ENCODE peak calls at places on chromosomes 4 and X, in six cellular contexts. U is right lobe of liver; C is activated CD4-positive, alpha-beta T cell treated with anti-CD3 and anti-CD28 coated beads, Interleukin-2, amount 50 U/mL, for 48 hours; K is anterior cingulate cortex; W is NCI-H1105; E is epithelial cell of esophagus. V is an unnamed sample.

GRCh38 chrX:70062961-70063550 is 799 bp downstream of the OTUD6A start:
- DNase-seq in U (no peak), E (no peak), K (no peak), C (no peak), W (no peak), V (no peak)

GRCh38 chr4:143482753-143483362 is 30.6 kb upstream of the SMARCA5 start:
- DNase-seq in K (no peak), E (peak; percentile 57), U (no peak), C (no peak), W (peak; percentile 13), V (peak; percentile 8)

GRCh38 chrX:101220881-101221280 is 1.3 kb downstream of the DRP2 start:
- DNase-seq in C (no peak), W (no peak), E (no peak), U (no peak), K (no peak), V (no peak)

GRCh38 chr4:38867478-38868054 is at the start of gene FAM114A1:
- DNase-seq in U (peak; percentile 94), W (peak; percentile 24), K (peak; percentile 68), E (peak; percentile 69), C (peak; percentile 45), V (peak; percentile 38)

GRCh38 chrX:136126892-136127406 is 20.4 kb upstream of the FHL1 start:
- DNase-seq in W (no peak), E (no peak), U (no peak), K (no peak), C (no peak), V (no peak)

GRCh38 chr4:25783943-25784342 is 78.8 kb downstream of the SEL1L3 start:
- DNase-seq in K (no peak), E (no peak), W (no peak), C (peak; percentile 12), U (no peak), V (no peak)

GRCh38 chrX:11273544-11273943 is 19.7 kb upstream of the AMELX start:
- DNase-seq in K (no peak), C (no peak), W (no peak), E (peak; percentile 35), U (no peak), V (no peak)

GRCh38 chr4:73653695-73654106 is 33.5 kb upstream of the RASSF6 start:
- DNase-seq in E (peak; percentile 64), U (peak; percentile 59), K (peak; percentile 2), C (no peak), W (peak; percentile 47), V (no peak)

GRCh38 chrX:120308959-120309872 is 2.0 kb downstream of the TMEM255A start:
- DNase-seq in U (peak; percentile 72), W (peak; percentile 59), K (peak; percentile 14), C (peak; percentile 65), E (peak; percentile 77), V (no peak)

GRCh38 chr4:105135746-105136145 is 10.9 kb upstream of the TET2 start:
- DNase-seq in E (no peak), K (no peak), U (no peak), W (no peak), C (no peak), V (no peak)

GRCh38 chr4:181475781-181476180 is 767.4 kb upstream of the TENM3 start:
- DNase-seq in W (no peak), K (no peak), U (no peak), C (no peak), E (no peak), V (no peak)

GRCh38 chrX:68428431-68428830 is 4.9 kb downstream of the OPHN1 start:
- DNase-seq in E (peak; percentile 79), C (no peak), K (no peak), U (no peak), W (no peak), V (no peak)

GRCh38 chr4:30996841-30997240 is 276.7 kb downstream of the PCDH7 start:
- DNase-seq in U (no peak), K (no peak), E (no peak), C (no peak), W (no peak), V (no peak)

GRCh38 chr4:188975271-188975670 is 836.0 kb downstream of the TRIML1 start:
- DNase-seq in E (no peak), K (no peak), C (no peak), W (no peak), U (no peak), V (no peak)

GRCh38 chr4:140094701-140095420 is 59.1 kb downstream of the MAML3 start:
- DNase-seq in K (peak; percentile 31), W (no peak), C (peak; percentile 68), E (peak; percentile 20), U (peak; percentile 58), V (no peak)

GRCh38 chr4:12778191-12778590 is 705.9 kb downstream of the RAB28 start:
- DNase-seq in K (no peak), U (no peak), E (no peak), C (no peak), W (no peak), V (no peak)

GRCh38 chr4:113222431-113222979 is 173.1 kb downstream of the ANK2 start:
- DNase-seq in W (no peak), K (no peak), E (no peak), C (no peak), U (no peak), V (no peak)

GRCh38 chrX:40285876-40286275 is 188.1 kb upstream of the BCOR start:
- DNase-seq in K (no peak), E (no peak), C (no peak), W (no peak), U (no peak), V (no peak)

GRCh38 chr4:66564901-66565648 is 894.8 kb upstream of the EPHA5 start:
- DNase-seq in U (no peak), C (no peak), E (peak; percentile 22), K (no peak), W (no peak), V (no peak)

GRCh38 chr4:70943115-70943514 is 40.9 kb downstream of the MOB1B start:
- DNase-seq in K (no peak), U (no peak), E (no peak), C (no peak), W (no peak), V (no peak)

GRCh38 chr4:55609393-55609821 is 17.4 kb upstream of the PDCL2 start:
- DNase-seq in U (no peak), K (no peak), W (no peak), C (no peak), E (peak; percentile 100), V (no peak)

GRCh38 chr4:1511441-1512041 is 105.3 kb upstream of the NKX1-1 start:
- DNase-seq in C (peak; percentile 53), W (no peak), E (no peak), K (no peak), U (peak; percentile 64), V (no peak)

GRCh38 chrX:111168314-111168713 is 72.3 kb downstream of the PAK3 start:
- DNase-seq in K (no peak), E (peak; percentile 50), W (no peak), U (no peak), C (no peak), V (peak; percentile 19)

GRCh38 chrX:150486011-150486410 is 82.4 kb upstream of the MTM1 start:
- DNase-seq in C (peak; percentile 56), W (peak; percentile 48), K (peak; percentile 10), U (peak; percentile 71), E (peak; percentile 58), V (peak; percentile 22)

GRCh38 chr4:149896428-149896827 is 80.8 kb upstream of the IQCM start:
- DNase-seq in E (peak; percentile 58), U (no peak), W (no peak), K (peak; percentile 0), C (no peak), V (no peak)

GRCh38 chrX:46308106-46308505 is 237.1 kb downstream of the ZNF674 start:
- DNase-seq in W (no peak), E (peak; percentile 47), U (no peak), C (no peak), K (no peak), V (no peak)

GRCh38 chr4:85734446-85734845 is 259.5 kb downstream of the ARHGAP24 start:
- DNase-seq in C (no peak), K (no peak), W (no peak), E (peak; percentile 39), U (no peak), V (no peak)

GRCh38 chrX:119895843-119896326 is at the start of gene AKAP14:
- DNase-seq in C (no peak), E (no peak), W (no peak), K (no peak), U (no peak), V (peak; percentile 34)

GRCh38 chrX:63349307-63349706 is 1.8 kb downstream of the SPIN4 start:
- DNase-seq in W (no peak), K (no peak), C (no peak), U (no peak), E (no peak), V (no peak)

GRCh38 chrX:23871905-23872546 is 35.7 kb downstream of the APOO start:
- DNase-seq in K (no peak), W (no peak), U (no peak), C (no peak), E (no peak), V (no peak)

GRCh38 chrX:18702362-18703195 is 4.9 kb upstream of the PPEF1 start:
- DNase-seq in U (no peak), W (no peak), E (peak; percentile 41), C (no peak), K (no peak), V (no peak)

V was measured in DMS 273 treated with DMSO at 0.1 percent for 48 hours.